ENCODE peak calls at places on chromosome 6, in ten cellular contexts. X, Q, B, R, N, I, L, E, Y and A are unnamed samples.

GRCh38 chr6:132400641-132401119 is 595 bp downstream of the MOXD1 start:
- DNase-seq in X (no peak), Q (no peak), B (no peak), R (no peak), N (no peak), I (no peak), L (no peak), E (no peak), Y (peak; percentile 37), A (no peak)

GRCh38 chr6:39004801-39005200 is 43.8 kb upstream of the GLP1R start:
- DNase-seq in X (no peak), Q (no peak), B (no peak), R (no peak), N (no peak), I (no peak), L (no peak), E (no peak), Y (no peak), A (no peak)

GRCh38 chr6:148915889-148916288 is 169.1 kb downstream of the UST start:
- DNase-seq in X (no peak), Q (no peak), B (no peak), R (no peak), N (no peak), I (no peak), L (no peak), E (no peak), Y (peak; percentile 51), A (no peak)

GRCh38 chr6:110628330-110628729 is 151.9 kb upstream of the SLC22A16 start:
- DNase-seq in X (no peak), Q (no peak), B (no peak), R (no peak), N (no peak), I (peak; percentile 67), L (no peak), E (peak; percentile 50), Y (no peak), A (no peak)

GRCh38 chr6:40852667-40853383 is 186.2 kb downstream of the UNC5CL start:
- DNase-seq in X (no peak), Q (no peak), B (no peak), R (no peak), N (peak; percentile 40), I (no peak), L (no peak), E (peak; percentile 9), Y (peak; percentile 33), A (no peak)

GRCh38 chr6:41705996-41706835 is 29.2 kb downstream of the TFEB start:
- DNase-seq in X (peak; percentile 84), Q (no peak), B (peak; percentile 74), R (peak; percentile 93), N (peak; percentile 83), I (peak; percentile 61), L (peak; percentile 43), E (peak; percentile 65), Y (peak; percentile 77), A (no peak)

GRCh38 chr6:28907394-28907793 is 16.4 kb downstream of the TRIM27 start:
- DNase-seq in X (no peak), Q (no peak), B (no peak), R (no peak), N (no peak), I (peak; percentile 96), L (no peak), E (peak; percentile 68), Y (no peak), A (no peak)

GRCh38 chr6:131787955-131788712 is 19.7 kb upstream of the ENPP1 start:
- DNase-seq in X (no peak), Q (no peak), B (peak; percentile 10), R (peak; percentile 38), N (no peak), I (peak; percentile 31), L (no peak), E (no peak), Y (peak; percentile 33), A (no peak)

GRCh38 chr6:146301760-146302159 is 241.9 kb upstream of the RAB32 start:
- DNase-seq in X (no peak), Q (no peak), B (no peak), R (no peak), N (no peak), I (no peak), L (no peak), E (no peak), Y (no peak), A (no peak)

GRCh38 chr6:27814665-27815424 is 97.4 kb downstream of the OR2B2 start:
- DNase-seq in X (peak; percentile 84), Q (peak; percentile 85), B (peak; percentile 86), R (peak; percentile 16), N (peak; percentile 81), I (peak; percentile 92), L (peak; percentile 60), E (peak; percentile 97), Y (peak; percentile 88), A (peak; percentile 44)

GRCh38 chr6:72322778-72323177 is 299.1 kb upstream of the KCNQ5 start:
- DNase-seq in X (no peak), Q (no peak), B (no peak), R (no peak), N (no peak), I (no peak), L (no peak), E (peak; percentile 12), Y (no peak), A (no peak)

GRCh38 chr6:107689881-107690545 is 134.1 kb downstream of the SCML4 start:
- DNase-seq in X (no peak), Q (no peak), B (no peak), R (no peak), N (no peak), I (no peak), L (no peak), E (peak; percentile 26), Y (no peak), A (no peak)

GRCh38 chr6:444653-445275 is 53.2 kb downstream of the IRF4 start:
- DNase-seq in X (no peak), Q (no peak), B (no peak), R (no peak), N (no peak), I (no peak), L (no peak), E (no peak), Y (no peak), A (no peak)

GRCh38 chr6:138682722-138683521 is 90.6 kb upstream of the CCDC28A start:
- DNase-seq in X (no peak), Q (no peak), B (peak; percentile 6), R (no peak), N (no peak), I (peak; percentile 76), L (no peak), E (peak; percentile 44), Y (no peak), A (no peak)

GRCh38 chr6:6595025-6595424 is 6.5 kb downstream of the LY86 start:
- DNase-seq in X (no peak), Q (no peak), B (no peak), R (no peak), N (no peak), I (no peak), L (no peak), E (no peak), Y (no peak), A (no peak)

GRCh38 chr6:6596929-6597328 is 8.4 kb downstream of the LY86 start:
- DNase-seq in X (no peak), Q (no peak), B (no peak), R (no peak), N (no peak), I (no peak), L (no peak), E (no peak), Y (no peak), A (no peak)

GRCh38 chr6:6597682-6598081 is 9.2 kb downstream of the LY86 start:
- DNase-seq in X (no peak), Q (no peak), B (no peak), R (no peak), N (no peak), I (no peak), L (no peak), E (no peak), Y (no peak), A (no peak)

GRCh38 chr6:6595946-6596345 is 7.4 kb downstream of the LY86 start:
- DNase-seq in X (no peak), Q (no peak), B (no peak), R (no peak), N (no peak), I (no peak), L (no peak), E (no peak), Y (no peak), A (no peak)

DNA sequence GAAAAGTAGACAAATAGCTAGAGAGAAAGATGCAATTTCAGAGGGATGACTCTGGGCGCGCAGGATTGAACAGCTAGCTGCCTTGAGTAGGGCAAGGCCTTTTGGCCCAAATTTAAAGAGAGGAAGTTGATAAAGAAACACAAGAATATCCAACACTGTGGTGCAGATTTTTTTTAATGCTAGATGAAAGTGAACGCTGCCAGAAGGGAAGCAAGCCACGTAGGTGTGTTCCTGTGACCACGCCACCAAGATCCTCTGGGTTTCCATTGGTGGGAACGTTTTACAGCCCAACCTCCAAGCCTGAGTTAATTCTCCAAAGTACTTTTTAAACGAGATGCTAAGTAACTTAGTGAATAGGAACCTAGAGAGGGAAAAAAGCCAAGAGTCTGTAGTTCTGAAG is 8.0 kb downstream of the LY86 start:
- DNase-seq in X (no peak), Q (no peak), B (no peak), R (no peak), N (no peak), I (no peak), L (no peak), E (no peak), Y (no peak), A (peak; percentile 46)
- H3K4me1 ChIP-seq in X (peaks cover 9% of the 10 kb centered on the region), Q (no peaks in the 10 kb centered on the region), B (no peaks in the 10 kb centered on the region), R (no peaks in the 10 kb centered on the region), N (no peaks in the 10 kb centered on the region), I (no peaks in the 10 kb centered on the region), L (no peaks in the 10 kb centered on the region), E (no peaks in the 10 kb centered on the region), Y (no peaks in the 10 kb centered on the region), A (peaks cover 42% of the 10 kb centered on the region)

GRCh38 chr6:75656479-75656878 is 54.8 kb downstream of the SENP6 start:
- DNase-seq in X (no peak), Q (no peak), B (no peak), R (no peak), N (no peak), I (no peak), L (no peak), E (no peak), Y (no peak), A (no peak)
- H3K36me3 ChIP-seq in X (no peaks in the 10 kb centered on the region), Q (peaks cover 61% of the 10 kb centered on the region), B (peaks cover 20% of the 10 kb centered on the region), R (peaks cover 49% of the 10 kb centered on the region), N (peaks cover 29% of the 10 kb centered on the region), I (peaks cover 31% of the 10 kb centered on the region), L (no peaks in the 10 kb centered on the region), E (peaks cover 43% of the 10 kb centered on the region), Y (peaks cover 14% of the 10 kb centered on the region), A (peaks cover 28% of the 10 kb centered on the region)

GRCh38 chr6:15436451-15436850 is 190.6 kb downstream of the JARID2 start:
- DNase-seq in X (no peak), Q (no peak), B (no peak), R (no peak), N (no peak), I (no peak), L (no peak), E (no peak), Y (no peak), A (no peak)
- H3K4me1 ChIP-seq in X (peaks cover 47% of the 10 kb centered on the region), Q (peaks cover 23% of the 10 kb centered on the region), B (peaks cover 37% of the 10 kb centered on the region), R (peaks cover 52% of the 10 kb centered on the region), N (peaks cover 37% of the 10 kb centered on the region), I (peaks cover 25% of the 10 kb centered on the region), L (peaks cover 5% of the 10 kb centered on the region), E (peaks cover 46% of the 10 kb centered on the region), Y (peaks cover 78% of the 10 kb centered on the region), A (peaks cover 62% of the 10 kb centered on the region)

DNA sequence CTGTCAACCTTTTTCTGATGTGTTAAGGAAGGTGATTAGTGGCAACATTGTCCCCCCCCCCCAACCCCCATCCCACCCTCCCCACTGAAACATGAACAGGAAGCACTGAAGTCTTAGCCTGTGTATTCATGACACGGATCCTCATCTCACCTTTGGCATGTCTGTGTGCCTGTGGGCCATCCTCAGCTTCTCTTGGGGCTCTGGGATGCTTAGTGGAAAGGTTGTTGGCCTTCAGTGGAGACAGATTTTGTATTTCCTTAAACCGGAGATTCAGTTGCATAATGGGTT is 93.6 kb downstream of the RREB1 start:
- DNase-seq in X (no peak), Q (no peak), B (no peak), R (no peak), N (no peak), I (no peak), L (no peak), E (no peak), Y (no peak), A (no peak)
- H3K36me3 ChIP-seq in X (no peaks in the 10 kb centered on the region), Q (peaks cover 21% of the 10 kb centered on the region), B (peaks cover 2% of the 10 kb centered on the region), R (peaks cover 7% of the 10 kb centered on the region), N (peaks cover 3% of the 10 kb centered on the region), I (peaks cover 11% of the 10 kb centered on the region), L (no peaks in the 10 kb centered on the region), E (peaks cover 13% of the 10 kb centered on the region), Y (no peaks in the 10 kb centered on the region), A (peaks cover 12% of the 10 kb centered on the region)